ENCODE peak calls at places on chromosomes 5 and 9, in four cellular contexts. One of them, this sample, is unnamed.

GRCh38 chr5:78745985-78746384 is 97.4 kb upstream of the LHFPL2 start:
- DNase-seq in HFF-Myc: no peak
- DNase-seq in LNCaP clone FGC: no peak
- DNase-seq in fibroblast of lung: no peak
- DNase-seq in this sample: no peak

GRCh38 chr5:129111351-129111750 is 16.8 kb downstream of the ISOC1 start:
- DNase-seq in HFF-Myc: no peak
- DNase-seq in LNCaP clone FGC: no peak
- DNase-seq in fibroblast of lung: no peak
- DNase-seq in this sample: no peak

GRCh38 chr5:139848508-139849100 is 53.0 kb downstream of the PSD2 start:
- DNase-seq in HFF-Myc: no peak
- DNase-seq in LNCaP clone FGC: no peak
- DNase-seq in fibroblast of lung: no peak
- DNase-seq in this sample: no peak

GRCh38 chr5:1637639-1638481 is 114.1 kb upstream of the LPCAT1 start:
- DNase-seq in HFF-Myc: no peak
- DNase-seq in LNCaP clone FGC: no peak
- DNase-seq in fibroblast of lung: no peak
- DNase-seq in this sample: no peak

GRCh38 chr5:142684508-142685031 is 1.3 kb downstream of the FGF1 start:
- DNase-seq in HFF-Myc: no peak
- DNase-seq in LNCaP clone FGC: no peak
- DNase-seq in fibroblast of lung: no peak
- DNase-seq in this sample: no peak

GRCh38 chr9:121322037-121322736 is 47.9 kb downstream of the STOM start:
- DNase-seq in HFF-Myc: peak; percentile 94
- DNase-seq in LNCaP clone FGC: peak; percentile 84
- DNase-seq in fibroblast of lung: peak; percentile 98
- DNase-seq in this sample: peak; percentile 87

GRCh38 chr9:69502671-69503301 is 169.4 kb downstream of the APBA1 start:
- DNase-seq in HFF-Myc: peak; percentile 1
- DNase-seq in LNCaP clone FGC: peak; percentile 71
- DNase-seq in fibroblast of lung: peak; percentile 17
- DNase-seq in this sample: no peak

GRCh38 chr5:8993031-8993430 is 552.8 kb downstream of the SEMA5A start:
- DNase-seq in HFF-Myc: no peak
- DNase-seq in LNCaP clone FGC: peak; percentile 6
- DNase-seq in fibroblast of lung: peak; percentile 11
- DNase-seq in this sample: no peak

GRCh38 chr9:73050062-73050814 is 97.4 kb upstream of the ALDH1A1 start:
- DNase-seq in HFF-Myc: no peak
- DNase-seq in LNCaP clone FGC: no peak
- DNase-seq in fibroblast of lung: peak; percentile 61
- DNase-seq in this sample: peak; percentile 14

GRCh38 chr9:24051587-24051986 is 225.5 kb upstream of the ELAVL2 start:
- DNase-seq in HFF-Myc: no peak
- DNase-seq in LNCaP clone FGC: no peak
- DNase-seq in fibroblast of lung: no peak
- DNase-seq in this sample: no peak

GRCh38 chr5:72760259-72760658 is 56.2 kb upstream of the TNPO1 start:
- DNase-seq in HFF-Myc: no peak
- DNase-seq in LNCaP clone FGC: no peak
- DNase-seq in fibroblast of lung: peak; percentile 4
- DNase-seq in this sample: no peak

GRCh38 chr5:176559683-176560082 is 10.5 kb downstream of the CDHR2 start:
- DNase-seq in HFF-Myc: no peak
- DNase-seq in LNCaP clone FGC: no peak
- DNase-seq in fibroblast of lung: no peak
- DNase-seq in this sample: no peak

GRCh38 chr5:59042683-59043082 is 459.8 kb downstream of the RAB3C start:
- DNase-seq in HFF-Myc: no peak
- DNase-seq in LNCaP clone FGC: no peak
- DNase-seq in fibroblast of lung: peak; percentile 41
- DNase-seq in this sample: no peak

GRCh38 chr5:132768485-132768868 is 8.6 kb downstream of the SEPTIN8 start:
- DNase-seq in HFF-Myc: no peak
- DNase-seq in LNCaP clone FGC: no peak
- DNase-seq in fibroblast of lung: no peak
- DNase-seq in this sample: no peak

GRCh38 chr9:38622083-38622674 is 1.8 kb upstream of the ANKRD18A start:
- DNase-seq in HFF-Myc: no peak
- DNase-seq in LNCaP clone FGC: no peak
- DNase-seq in fibroblast of lung: no peak
- DNase-seq in this sample: no peak

GRCh38 chr9:18502546-18502945 is 28.6 kb downstream of the ADAMTSL1 start:
- DNase-seq in HFF-Myc: no peak
- DNase-seq in LNCaP clone FGC: no peak
- DNase-seq in fibroblast of lung: no peak
- DNase-seq in this sample: no peak

GRCh38 chr9:38120961-38121360 is 51.9 kb upstream of the SHB start:
- DNase-seq in HFF-Myc: no peak
- DNase-seq in LNCaP clone FGC: no peak
- DNase-seq in fibroblast of lung: no peak
- DNase-seq in this sample: no peak

GRCh38 chr5:135715267-135716050 is 119.0 kb upstream of the SLC25A48 start:
- DNase-seq in HFF-Myc: no peak
- DNase-seq in LNCaP clone FGC: no peak
- DNase-seq in fibroblast of lung: no peak
- DNase-seq in this sample: no peak

GRCh38 chr5:118551031-118551430 is 437.3 kb downstream of the DTWD2 start:
- DNase-seq in HFF-Myc: no peak
- DNase-seq in LNCaP clone FGC: no peak
- DNase-seq in fibroblast of lung: no peak
- DNase-seq in this sample: no peak

GRCh38 chr9:401223-401622 is 186.6 kb downstream of the DOCK8 start:
- DNase-seq in HFF-Myc: no peak
- DNase-seq in LNCaP clone FGC: no peak
- DNase-seq in fibroblast of lung: no peak
- DNase-seq in this sample: no peak

GRCh38 chr5:34715711-34716110 is 59.6 kb downstream of the RAI14 start:
- DNase-seq in HFF-Myc: no peak
- DNase-seq in LNCaP clone FGC: no peak
- DNase-seq in fibroblast of lung: no peak
- DNase-seq in this sample: no peak

GRCh38 chr9:69085523-69086283 is 50.2 kb downstream of the FXN start:
- DNase-seq in HFF-Myc: no peak
- DNase-seq in LNCaP clone FGC: no peak
- DNase-seq in fibroblast of lung: peak; percentile 82
- DNase-seq in this sample: no peak

GRCh38 chr9:126411225-126411947 is 84.8 kb downstream of the MVB12B start:
- DNase-seq in HFF-Myc: no peak
- DNase-seq in LNCaP clone FGC: no peak
- DNase-seq in fibroblast of lung: no peak
- DNase-seq in this sample: no peak

GRCh38 chr5:179158556-179158955 is 98.4 kb downstream of the ZNF354C start:
- DNase-seq in HFF-Myc: no peak
- DNase-seq in LNCaP clone FGC: no peak
- DNase-seq in fibroblast of lung: no peak
- DNase-seq in this sample: no peak

GRCh38 chr9:113488490-113488889 is 25.0 kb downstream of the RGS3 start:
- DNase-seq in HFF-Myc: no peak
- DNase-seq in LNCaP clone FGC: no peak
- DNase-seq in fibroblast of lung: peak; percentile 46
- DNase-seq in this sample: no peak

GRCh38 chr5:141821430-141821925 is 56.7 kb downstream of the PCDH1 start:
- DNase-seq in HFF-Myc: peak; percentile 82
- DNase-seq in LNCaP clone FGC: peak; percentile 19
- DNase-seq in fibroblast of lung: peak; percentile 96
- DNase-seq in this sample: peak; percentile 62

GRCh38 chr9:89648247-89649000 is 43.6 kb downstream of the GADD45G start:
- DNase-seq in HFF-Myc: no peak
- DNase-seq in LNCaP clone FGC: no peak
- DNase-seq in fibroblast of lung: no peak
- DNase-seq in this sample: no peak

GRCh38 chr5:114255275-114255674 is 106.6 kb upstream of the KCNN2 start:
- DNase-seq in HFF-Myc: no peak
- DNase-seq in LNCaP clone FGC: no peak
- DNase-seq in fibroblast of lung: no peak
- DNase-seq in this sample: no peak

GRCh38 chr9:135588371-135588770 is 26.8 kb downstream of the PAEP start:
- DNase-seq in HFF-Myc: no peak
- DNase-seq in LNCaP clone FGC: no peak
- DNase-seq in fibroblast of lung: no peak
- DNase-seq in this sample: no peak

GRCh38 chr5:151718653-151719052 is 31.9 kb upstream of the SPARC start:
- DNase-seq in HFF-Myc: no peak
- DNase-seq in LNCaP clone FGC: no peak
- DNase-seq in fibroblast of lung: peak; percentile 37
- DNase-seq in this sample: peak; percentile 93

GRCh38 chr9:114499528-114499927 is 5.7 kb downstream of the WHRN start:
- DNase-seq in HFF-Myc: no peak
- DNase-seq in LNCaP clone FGC: no peak
- DNase-seq in fibroblast of lung: no peak
- DNase-seq in this sample: no peak

GRCh38 chr5:128271859-128272446 is 188.4 kb downstream of the SLC12A2 start:
- DNase-seq in HFF-Myc: peak; percentile 45
- DNase-seq in LNCaP clone FGC: no peak
- DNase-seq in fibroblast of lung: peak; percentile 63
- DNase-seq in this sample: peak; percentile 9

GRCh38 chr9:101966706-101967105 is 228.3 kb upstream of the GRIN3A start:
- DNase-seq in HFF-Myc: no peak
- DNase-seq in LNCaP clone FGC: no peak
- DNase-seq in fibroblast of lung: no peak
- DNase-seq in this sample: no peak

GRCh38 chr5:39906146-39906545 is 481.4 kb upstream of the DAB2 start:
- DNase-seq in HFF-Myc: peak; percentile 5
- DNase-seq in LNCaP clone FGC: no peak
- DNase-seq in fibroblast of lung: peak; percentile 21
- DNase-seq in this sample: no peak

DNA sequence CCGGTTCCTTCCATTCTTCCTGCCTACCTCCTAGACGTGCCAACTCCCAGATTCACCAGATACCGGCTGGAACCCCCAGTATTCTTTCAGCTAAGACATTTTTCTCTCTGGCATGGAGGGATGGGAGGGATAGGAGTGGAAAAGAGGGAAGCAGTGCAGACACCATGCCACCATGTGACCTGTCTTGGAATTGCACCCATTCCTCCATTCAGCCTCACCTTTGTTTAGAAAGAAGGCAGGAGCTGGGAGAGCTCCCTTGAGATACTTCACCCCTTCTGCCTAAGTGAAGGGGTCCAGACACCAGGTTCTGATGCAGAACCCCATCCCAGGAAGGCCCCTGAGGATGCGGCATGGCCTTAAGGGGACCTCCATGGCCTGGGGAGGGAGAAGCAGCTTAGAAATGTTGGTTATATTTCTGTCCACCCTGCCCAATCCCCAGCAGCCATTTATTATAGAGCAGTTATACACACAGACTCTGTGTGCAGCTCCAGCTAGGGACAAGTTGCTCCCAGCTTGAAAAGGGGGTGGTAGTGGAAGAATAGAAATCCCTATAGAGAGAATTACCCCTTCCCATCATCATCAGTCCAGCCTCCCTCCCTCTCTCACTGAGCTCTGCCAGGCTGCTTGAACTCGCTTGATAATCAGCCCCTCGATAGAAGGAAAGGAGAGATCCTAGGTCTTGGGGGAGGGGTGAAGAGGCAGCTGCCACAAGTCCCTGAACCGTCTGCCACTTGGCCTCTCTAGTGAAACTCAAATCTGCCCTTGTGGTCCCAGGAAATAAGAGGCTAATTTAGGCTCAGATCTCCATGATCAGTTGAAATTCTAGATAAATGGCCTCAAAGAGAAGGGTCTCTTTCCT is 5.1 kb downstream of the DNAJB5 start:
- DNase-seq in HFF-Myc: peak; percentile 42
- DNase-seq in LNCaP clone FGC: no peak
- DNase-seq in fibroblast of lung: peak; percentile 51
- DNase-seq in this sample: no peak
- TF ChIP-seq CTCF in HFF-Myc: peak; percentile 73
- TF ChIP-seq CTCF in LNCaP clone FGC: peak; percentile 87
- TF ChIP-seq CTCF in fibroblast of lung: peak; percentile 55
- TF ChIP-seq CTCF in this sample: peak; percentile 78

GRCh38 chr5:42715791-42716190 is 40.8 kb upstream of the CCDC152 start:
- DNase-seq in HFF-Myc: no peak
- DNase-seq in LNCaP clone FGC: no peak
- DNase-seq in fibroblast of lung: peak; percentile 18
- DNase-seq in this sample: no peak

GRCh38 chr5:42721484-42721883 is 35.1 kb upstream of the CCDC152 start:
- DNase-seq in HFF-Myc: no peak
- DNase-seq in LNCaP clone FGC: no peak
- DNase-seq in fibroblast of lung: no peak
- DNase-seq in this sample: no peak

GRCh38 chr5:42718591-42718990 is 38.0 kb upstream of the CCDC152 start:
- DNase-seq in HFF-Myc: no peak
- DNase-seq in LNCaP clone FGC: no peak
- DNase-seq in fibroblast of lung: no peak
- DNase-seq in this sample: no peak

GRCh38 chr5:42720242-42720641 is 36.4 kb upstream of the CCDC152 start:
- DNase-seq in HFF-Myc: no peak
- DNase-seq in LNCaP clone FGC: no peak
- DNase-seq in fibroblast of lung: no peak
- DNase-seq in this sample: no peak

GRCh38 chr5:42719034-42719433 is 37.6 kb upstream of the CCDC152 start:
- DNase-seq in HFF-Myc: no peak
- DNase-seq in LNCaP clone FGC: no peak
- DNase-seq in fibroblast of lung: no peak
- DNase-seq in this sample: no peak
- H3K4me3 ChIP-seq in HFF-Myc: no peak overlapping the region
- H3K4me3 ChIP-seq in LNCaP clone FGC: no peak overlapping the region
- H3K4me3 ChIP-seq in fibroblast of lung: no peak overlapping the region
- H3K4me3 ChIP-seq in this sample: no peak overlapping the region

GRCh38 chr5:89342106-89342876 is 459.3 kb upstream of the MEF2C start:
- DNase-seq in HFF-Myc: peak; percentile 79
- DNase-seq in LNCaP clone FGC: no peak
- DNase-seq in fibroblast of lung: peak; percentile 65
- DNase-seq in this sample: peak; percentile 84
- TF ChIP-seq CTCF in HFF-Myc: no peak
- TF ChIP-seq CTCF in LNCaP clone FGC: no peak
- TF ChIP-seq CTCF in fibroblast of lung: no peak
- TF ChIP-seq CTCF in this sample: no peak

GRCh38 chr9:119853126-119853525 is 483.9 kb upstream of the BRINP1 start:
- DNase-seq in HFF-Myc: no peak
- DNase-seq in LNCaP clone FGC: peak; percentile 83
- DNase-seq in fibroblast of lung: no peak
- DNase-seq in this sample: no peak

GRCh38 chr9:119852399-119852798 is 483.2 kb upstream of the BRINP1 start:
- DNase-seq in HFF-Myc: no peak
- DNase-seq in LNCaP clone FGC: no peak
- DNase-seq in fibroblast of lung: no peak
- DNase-seq in this sample: no peak
- H3K4me3 ChIP-seq in HFF-Myc: no peak overlapping the region
- H3K4me3 ChIP-seq in LNCaP clone FGC: no peak overlapping the region
- H3K4me3 ChIP-seq in fibroblast of lung: no peak overlapping the region
- H3K4me3 ChIP-seq in this sample: no peak overlapping the region

DNA sequence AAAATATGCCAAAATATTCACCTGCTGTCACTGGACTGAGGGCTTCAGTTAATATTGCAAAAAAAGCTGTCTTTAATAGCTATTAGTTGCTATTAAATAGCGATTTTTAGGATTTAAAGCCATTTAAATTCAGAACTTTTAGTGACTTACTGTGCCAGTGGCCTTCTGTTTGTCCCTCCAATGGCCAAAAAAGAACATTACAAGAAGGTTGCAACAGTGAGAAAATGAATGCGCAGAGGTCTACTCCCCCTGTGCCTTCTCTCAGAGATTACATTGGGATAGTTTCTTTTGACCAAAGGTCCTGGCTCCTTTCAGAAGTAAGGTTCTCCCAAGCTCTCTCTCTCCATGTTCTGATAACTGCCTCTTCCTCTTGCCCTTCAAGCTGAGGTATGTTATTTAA is 930.3 kb upstream of the ARRDC3 start:
- DNase-seq in HFF-Myc: no peak
- DNase-seq in LNCaP clone FGC: no peak
- DNase-seq in fibroblast of lung: no peak
- DNase-seq in this sample: no peak
- TF ChIP-seq CTCF in HFF-Myc: no peak
- TF ChIP-seq CTCF in LNCaP clone FGC: no peak
- TF ChIP-seq CTCF in fibroblast of lung: no peak
- TF ChIP-seq CTCF in this sample: no peak

This sample was measured in AG04449.